ENCODE peak calls at places on chromosomes 1 and 21, in nine cellular contexts. One of them, this sample, is unnamed. For H3K4me1, the result is how much of the 10 kb centered on the place peaks cover.

GRCh38 chr1:2300004-2300771 is 72.1 kb downstream of the SKI start:
- DNase-seq in CD8-positive, alpha-beta memory T cell: peak
- DNase-seq in thoracic aorta: no peak
- DNase-seq in tibial nerve: no peak
- DNase-seq in colonic mucosa: peak
- DNase-seq in body of pancreas: no peak
- DNase-seq in A549: no peak
- DNase-seq in astrocyte: no peak
- DNase-seq in IMR-90: no peak
- DNase-seq in this sample: no peak

GRCh38 chr1:9758559-9759121 is 65.1 kb downstream of the CLSTN1 start:
- DNase-seq in A549: no peak
- DNase-seq in astrocyte: no peak
- DNase-seq in CD8-positive, alpha-beta memory T cell: no peak
- DNase-seq in thoracic aorta: no peak
- DNase-seq in IMR-90: no peak
- DNase-seq in tibial nerve: no peak
- DNase-seq in body of pancreas: no peak
- DNase-seq in colonic mucosa: no peak
- DNase-seq in this sample: no peak

GRCh38 chr1:29235955-29236742 is at the start of gene PTPRU:
- DNase-seq in A549: peak
- DNase-seq in colonic mucosa: peak
- DNase-seq in IMR-90: peak
- DNase-seq in thoracic aorta: peak
- DNase-seq in astrocyte: no peak
- DNase-seq in CD8-positive, alpha-beta memory T cell: peak
- DNase-seq in tibial nerve: peak
- DNase-seq in body of pancreas: peak
- DNase-seq in this sample: peak

GRCh38 chr1:86748622-86749373 is 44.4 kb downstream of the SH3GLB1 start:
- DNase-seq in tibial nerve: no peak
- DNase-seq in astrocyte: no peak
- DNase-seq in body of pancreas: no peak
- DNase-seq in thoracic aorta: no peak
- DNase-seq in A549: no peak
- DNase-seq in colonic mucosa: no peak
- DNase-seq in CD8-positive, alpha-beta memory T cell: no peak
- DNase-seq in IMR-90: no peak
- DNase-seq in this sample: no peak

GRCh38 chr1:203475012-203475981 is at the start of gene PRELP:
- DNase-seq in colonic mucosa: peak
- DNase-seq in IMR-90: peak
- DNase-seq in CD8-positive, alpha-beta memory T cell: no peak
- DNase-seq in A549: no peak
- DNase-seq in astrocyte: no peak
- DNase-seq in tibial nerve: peak
- DNase-seq in body of pancreas: peak
- DNase-seq in thoracic aorta: no peak
- DNase-seq in this sample: no peak

GRCh38 chr1:245742891-245743290 is 588.1 kb downstream of the KIF26B start:
- DNase-seq in body of pancreas: no peak
- DNase-seq in A549: no peak
- DNase-seq in colonic mucosa: no peak
- DNase-seq in astrocyte: peak
- DNase-seq in tibial nerve: no peak
- DNase-seq in CD8-positive, alpha-beta memory T cell: no peak
- DNase-seq in thoracic aorta: no peak
- DNase-seq in IMR-90: no peak
- DNase-seq in this sample: no peak

GRCh38 chr21:19507682-19508260 is 1104.2 kb upstream of the TMPRSS15 start:
- DNase-seq in thoracic aorta: no peak
- DNase-seq in CD8-positive, alpha-beta memory T cell: no peak
- DNase-seq in astrocyte: no peak
- DNase-seq in A549: no peak
- DNase-seq in body of pancreas: no peak
- DNase-seq in colonic mucosa: no peak
- DNase-seq in IMR-90: no peak
- DNase-seq in tibial nerve: no peak
- DNase-seq in this sample: no peak

GRCh38 chr1:154974808-154975408 is 427 bp downstream of the CKS1B start:
- DNase-seq in CD8-positive, alpha-beta memory T cell: peak
- DNase-seq in colonic mucosa: peak
- DNase-seq in astrocyte: peak
- DNase-seq in thoracic aorta: peak
- DNase-seq in A549: peak
- DNase-seq in body of pancreas: peak
- DNase-seq in IMR-90: peak
- DNase-seq in tibial nerve: peak
- DNase-seq in this sample: peak

GRCh38 chr1:10867138-10867721 is 70.8 kb upstream of the CASZ1 start:
- DNase-seq in IMR-90: peak
- DNase-seq in A549: peak
- DNase-seq in tibial nerve: peak
- DNase-seq in thoracic aorta: no peak
- DNase-seq in colonic mucosa: peak
- DNase-seq in astrocyte: no peak
- DNase-seq in CD8-positive, alpha-beta memory T cell: peak
- DNase-seq in body of pancreas: peak
- DNase-seq in this sample: peak

GRCh38 chr1:27016376-27016775 is 3.7 kb upstream of the TENT5B start:
- DNase-seq in colonic mucosa: no peak
- DNase-seq in IMR-90: no peak
- DNase-seq in astrocyte: no peak
- DNase-seq in body of pancreas: no peak
- DNase-seq in A549: no peak
- DNase-seq in thoracic aorta: no peak
- DNase-seq in tibial nerve: no peak
- DNase-seq in CD8-positive, alpha-beta memory T cell: no peak
- DNase-seq in this sample: no peak

GRCh38 chr21:37208056-37208705 is 59.0 kb downstream of the VPS26C start:
- DNase-seq in A549: no peak
- DNase-seq in body of pancreas: peak
- DNase-seq in thoracic aorta: peak
- DNase-seq in astrocyte: no peak
- DNase-seq in tibial nerve: peak
- DNase-seq in CD8-positive, alpha-beta memory T cell: no peak
- DNase-seq in IMR-90: no peak
- DNase-seq in colonic mucosa: no peak
- DNase-seq in this sample: peak

GRCh38 chr1:230108580-230108979 is 41.5 kb downstream of the GALNT2 start:
- DNase-seq in IMR-90: no peak
- DNase-seq in body of pancreas: no peak
- DNase-seq in astrocyte: no peak
- DNase-seq in thoracic aorta: no peak
- DNase-seq in A549: no peak
- DNase-seq in CD8-positive, alpha-beta memory T cell: no peak
- DNase-seq in colonic mucosa: no peak
- DNase-seq in tibial nerve: no peak
- DNase-seq in this sample: no peak
- H3K4me1 ChIP-seq in IMR-90: under half
- H3K4me1 ChIP-seq in body of pancreas: half or more
- H3K4me1 ChIP-seq in astrocyte: half or more
- H3K4me1 ChIP-seq in thoracic aorta: under half
- H3K4me1 ChIP-seq in A549: half or more
- H3K4me1 ChIP-seq in CD8-positive, alpha-beta memory T cell: under half
- H3K4me1 ChIP-seq in colonic mucosa: under half
- H3K4me1 ChIP-seq in tibial nerve: under half
- H3K4me1 ChIP-seq in this sample: under half

GRCh38 chr1:214514819-214515383 is 36.5 kb downstream of the PTPN14 start:
- DNase-seq in A549: no peak
- DNase-seq in body of pancreas: no peak
- DNase-seq in astrocyte: no peak
- DNase-seq in CD8-positive, alpha-beta memory T cell: no peak
- DNase-seq in tibial nerve: no peak
- DNase-seq in thoracic aorta: no peak
- DNase-seq in IMR-90: no peak
- DNase-seq in colonic mucosa: no peak
- DNase-seq in this sample: no peak
- H3K4me1 ChIP-seq in A549: under half
- H3K4me1 ChIP-seq in body of pancreas: under half
- H3K4me1 ChIP-seq in astrocyte: half or more
- H3K4me1 ChIP-seq in CD8-positive, alpha-beta memory T cell: under half
- H3K4me1 ChIP-seq in tibial nerve: under half
- H3K4me1 ChIP-seq in thoracic aorta: under half
- H3K4me1 ChIP-seq in IMR-90: under half
- H3K4me1 ChIP-seq in colonic mucosa: under half
- H3K4me1 ChIP-seq in this sample: under half

GRCh38 chr21:28253971-28254370 is 738.7 kb downstream of the LTN1 start:
- DNase-seq in colonic mucosa: no peak
- DNase-seq in IMR-90: no peak
- DNase-seq in thoracic aorta: no peak
- DNase-seq in tibial nerve: no peak
- DNase-seq in A549: no peak
- DNase-seq in body of pancreas: no peak
- DNase-seq in astrocyte: no peak
- DNase-seq in CD8-positive, alpha-beta memory T cell: no peak
- DNase-seq in this sample: no peak
- H3K4me1 ChIP-seq in colonic mucosa: under half
- H3K4me1 ChIP-seq in IMR-90: under half
- H3K4me1 ChIP-seq in thoracic aorta: under half
- H3K4me1 ChIP-seq in tibial nerve: under half
- H3K4me1 ChIP-seq in A549: under half
- H3K4me1 ChIP-seq in body of pancreas: half or more
- H3K4me1 ChIP-seq in astrocyte: under half
- H3K4me1 ChIP-seq in CD8-positive, alpha-beta memory T cell: under half
- H3K4me1 ChIP-seq in this sample: under half

GRCh38 chr1:90994461-90994860 is 27.4 kb downstream of the ZNF644 start:
- DNase-seq in IMR-90: no peak
- DNase-seq in astrocyte: no peak
- DNase-seq in body of pancreas: no peak
- DNase-seq in A549: no peak
- DNase-seq in thoracic aorta: no peak
- DNase-seq in colonic mucosa: no peak
- DNase-seq in tibial nerve: no peak
- DNase-seq in CD8-positive, alpha-beta memory T cell: no peak
- DNase-seq in this sample: no peak

GRCh38 chr1:90989990-90990389 is 31.8 kb downstream of the ZNF644 start:
- DNase-seq in A549: no peak
- DNase-seq in CD8-positive, alpha-beta memory T cell: no peak
- DNase-seq in IMR-90: no peak
- DNase-seq in colonic mucosa: no peak
- DNase-seq in astrocyte: no peak
- DNase-seq in body of pancreas: no peak
- DNase-seq in tibial nerve: no peak
- DNase-seq in thoracic aorta: no peak
- DNase-seq in this sample: no peak

GRCh38 chr1:90995495-90995894 is 26.3 kb downstream of the ZNF644 start:
- DNase-seq in body of pancreas: no peak
- DNase-seq in tibial nerve: no peak
- DNase-seq in CD8-positive, alpha-beta memory T cell: no peak
- DNase-seq in A549: no peak
- DNase-seq in colonic mucosa: no peak
- DNase-seq in IMR-90: peak
- DNase-seq in astrocyte: no peak
- DNase-seq in thoracic aorta: no peak
- DNase-seq in this sample: no peak

GRCh38 chr1:90990779-90991178 is 31.1 kb downstream of the ZNF644 start:
- DNase-seq in IMR-90: no peak
- DNase-seq in astrocyte: no peak
- DNase-seq in body of pancreas: no peak
- DNase-seq in tibial nerve: no peak
- DNase-seq in thoracic aorta: no peak
- DNase-seq in CD8-positive, alpha-beta memory T cell: no peak
- DNase-seq in A549: no peak
- DNase-seq in colonic mucosa: no peak
- DNase-seq in this sample: no peak

GRCh38 chr1:90993245-90993644 is 28.6 kb downstream of the ZNF644 start:
- DNase-seq in tibial nerve: no peak
- DNase-seq in IMR-90: no peak
- DNase-seq in thoracic aorta: no peak
- DNase-seq in A549: no peak
- DNase-seq in astrocyte: no peak
- DNase-seq in body of pancreas: peak
- DNase-seq in CD8-positive, alpha-beta memory T cell: no peak
- DNase-seq in colonic mucosa: no peak
- DNase-seq in this sample: no peak
- H3K4me1 ChIP-seq in tibial nerve: under half
- H3K4me1 ChIP-seq in IMR-90: under half
- H3K4me1 ChIP-seq in thoracic aorta: under half
- H3K4me1 ChIP-seq in A549: under half
- H3K4me1 ChIP-seq in astrocyte: under half
- H3K4me1 ChIP-seq in body of pancreas: under half
- H3K4me1 ChIP-seq in CD8-positive, alpha-beta memory T cell: under half
- H3K4me1 ChIP-seq in colonic mucosa: under half
- H3K4me1 ChIP-seq in this sample: under half

GRCh38 chr1:21265644-21266043 is 24.6 kb downstream of the ECE1 start:
- DNase-seq in A549: no peak
- DNase-seq in colonic mucosa: no peak
- DNase-seq in body of pancreas: no peak
- DNase-seq in IMR-90: no peak
- DNase-seq in thoracic aorta: no peak
- DNase-seq in astrocyte: no peak
- DNase-seq in tibial nerve: no peak
- DNase-seq in CD8-positive, alpha-beta memory T cell: no peak
- DNase-seq in this sample: no peak

GRCh38 chr1:21263052-21263429 is 27.2 kb downstream of the ECE1 start:
- DNase-seq in astrocyte: no peak
- DNase-seq in thoracic aorta: no peak
- DNase-seq in CD8-positive, alpha-beta memory T cell: no peak
- DNase-seq in colonic mucosa: no peak
- DNase-seq in A549: no peak
- DNase-seq in body of pancreas: no peak
- DNase-seq in IMR-90: no peak
- DNase-seq in tibial nerve: no peak
- DNase-seq in this sample: no peak

GRCh38 chr1:21266119-21266774 is 24.0 kb downstream of the ECE1 start:
- DNase-seq in body of pancreas: no peak
- DNase-seq in thoracic aorta: no peak
- DNase-seq in CD8-positive, alpha-beta memory T cell: no peak
- DNase-seq in A549: no peak
- DNase-seq in astrocyte: no peak
- DNase-seq in colonic mucosa: no peak
- DNase-seq in IMR-90: no peak
- DNase-seq in tibial nerve: no peak
- DNase-seq in this sample: no peak

GRCh38 chr1:21263653-21264225 is 26.5 kb downstream of the ECE1 start:
- DNase-seq in tibial nerve: no peak
- DNase-seq in A549: no peak
- DNase-seq in body of pancreas: no peak
- DNase-seq in colonic mucosa: no peak
- DNase-seq in CD8-positive, alpha-beta memory T cell: no peak
- DNase-seq in astrocyte: no peak
- DNase-seq in IMR-90: no peak
- DNase-seq in thoracic aorta: no peak
- DNase-seq in this sample: no peak

GRCh38 chr1:21264913-21265312 is 25.4 kb downstream of the ECE1 start:
- DNase-seq in IMR-90: peak
- DNase-seq in astrocyte: peak
- DNase-seq in CD8-positive, alpha-beta memory T cell: no peak
- DNase-seq in colonic mucosa: no peak
- DNase-seq in tibial nerve: no peak
- DNase-seq in A549: peak
- DNase-seq in body of pancreas: no peak
- DNase-seq in thoracic aorta: no peak
- DNase-seq in this sample: no peak
- H3K4me1 ChIP-seq in IMR-90: under half
- H3K4me1 ChIP-seq in astrocyte: under half
- H3K4me1 ChIP-seq in CD8-positive, alpha-beta memory T cell: under half
- H3K4me1 ChIP-seq in colonic mucosa: under half
- H3K4me1 ChIP-seq in tibial nerve: under half
- H3K4me1 ChIP-seq in A549: half or more
- H3K4me1 ChIP-seq in body of pancreas: half or more
- H3K4me1 ChIP-seq in thoracic aorta: under half
- H3K4me1 ChIP-seq in this sample: under half